ENCODE peak calls at places on chromosomes 16 and 17, in six cellular contexts. B is uterus, K is lung, A is heart right ventricle, Y is A549, Z is fibroblast of lung. R is an unnamed sample.

GRCh38 chr17:66373944-66374817 is 71.8 kb downstream of the PRKCA start:
- DNase-seq in A (peak; percentile 21), Y (no peak), B (no peak), Z (peak; percentile 19), K (peak; percentile 36), R (peak; percentile 24)

GRCh38 chr17:80948091-80948960 is 43.3 kb upstream of the CHMP6 start:
- DNase-seq in Y (no peak), A (no peak), Z (peak; percentile 50), B (peak; percentile 19), K (no peak), R (peak; percentile 23)

GRCh38 chr17:80071116-80071980 is 30.0 kb upstream of the GAA start:
- DNase-seq in Z (peak; percentile 56), Y (no peak), K (peak; percentile 48), A (peak; percentile 72), B (peak; percentile 78), R (peak; percentile 71)

GRCh38 chr17:58391302-58391984 is 25.9 kb downstream of the RNF43 start:
- DNase-seq in Y (peak; percentile 67), Z (peak; percentile 9), B (no peak), A (peak; percentile 12), K (peak; percentile 92), R (peak; percentile 39)

GRCh38 chr16:48831081-48831722 is 221.2 kb upstream of the N4BP1 start:
- DNase-seq in A (no peak), K (no peak), Z (no peak), B (no peak), Y (peak; percentile 6), R (no peak)

GRCh38 chr17:39533891-39534290 is 72.6 kb downstream of the CDK12 start:
- DNase-seq in B (no peak), Z (no peak), Y (no peak), K (no peak), A (no peak), R (no peak)

GRCh38 chr16:67770371-67770991 is 35.9 kb downstream of the RANBP10 start:
- DNase-seq in Z (peak; percentile 72), B (no peak), K (no peak), A (no peak), Y (no peak), R (no peak)

GRCh38 chr16:17301184-17301583 is 169.6 kb downstream of the XYLT1 start:
- DNase-seq in B (no peak), K (no peak), Y (no peak), Z (no peak), A (no peak), R (no peak)

GRCh38 chr17:22410136-22410535 is 717.8 kb downstream of the KCNJ18 start:
- DNase-seq in Y (no peak), B (no peak), K (no peak), Z (no peak), A (no peak), R (no peak)

GRCh38 chr17:69218986-69219385 is 9.6 kb downstream of the ABCA10 start:
- DNase-seq in B (no peak), Z (no peak), K (no peak), A (no peak), Y (no peak), R (no peak)

GRCh38 chr17:17416400-17417360 is 60.1 kb upstream of the MED9 start:
- DNase-seq in B (no peak), A (peak; percentile 23), K (peak; percentile 64), Z (peak; percentile 68), Y (peak; percentile 41), R (peak; percentile 62)

GRCh38 chr16:79082955-79083354 is 517.6 kb downstream of the MAF start:
- DNase-seq in B (no peak), Z (no peak), K (no peak), Y (no peak), A (no peak), R (no peak)

GRCh38 chr17:40068584-40068916 is 5.8 kb downstream of the THRA start:
- DNase-seq in Y (no peak), A (no peak), B (no peak), Z (no peak), K (no peak), R (no peak)

GRCh38 chr17:76171701-76172100 is 30.7 kb upstream of the FOXJ1 start:
- DNase-seq in Z (no peak), B (no peak), K (no peak), A (no peak), Y (no peak), R (no peak)

GRCh38 chr17:75639771-75640555 is 6.7 kb downstream of the SMIM5 start:
- DNase-seq in Z (no peak), Y (no peak), A (no peak), K (no peak), B (no peak), R (peak; percentile 7)

GRCh38 chr16:29310852-29311314 is 95.6 kb downstream of the NPIPB11 start:
- DNase-seq in Y (no peak), Z (peak; percentile 29), B (peak; percentile 68), K (no peak), A (no peak), R (no peak)

GRCh38 chr17:82283208-82283749 is 9.8 kb upstream of the CSNK1D start:
- DNase-seq in B (no peak), K (no peak), Z (peak; percentile 86), A (no peak), Y (peak; percentile 69), R (no peak)

GRCh38 chr17:78998311-78999055 is 11.1 kb downstream of the CANT1 start:
- DNase-seq in Z (no peak), B (peak; percentile 21), K (no peak), Y (no peak), A (peak; percentile 58), R (peak; percentile 65)

GRCh38 chr17:29216181-29216580 is 30.5 kb upstream of the CRYBA1 start:
- DNase-seq in K (no peak), B (no peak), Y (no peak), Z (no peak), A (no peak), R (no peak)

GRCh38 chr16:81485225-81485624 is 40.6 kb downstream of the CMIP start:
- DNase-seq in A (no peak), B (no peak), K (no peak), Z (no peak), Y (no peak), R (no peak)

GRCh38 chr16:81487301-81487720 is 42.7 kb downstream of the CMIP start:
- DNase-seq in A (no peak), Y (no peak), K (no peak), Z (no peak), B (no peak), R (no peak)

GRCh38 chr16:81488687-81489411 is 44.2 kb downstream of the CMIP start:
- DNase-seq in K (no peak), Y (no peak), A (no peak), Z (no peak), B (no peak), R (no peak)

GRCh38 chr16:81485824-81486554 is 41.4 kb downstream of the CMIP start:
- DNase-seq in Y (peak; percentile 47), Z (no peak), A (no peak), B (no peak), K (no peak), R (peak; percentile 26)

DNA sequence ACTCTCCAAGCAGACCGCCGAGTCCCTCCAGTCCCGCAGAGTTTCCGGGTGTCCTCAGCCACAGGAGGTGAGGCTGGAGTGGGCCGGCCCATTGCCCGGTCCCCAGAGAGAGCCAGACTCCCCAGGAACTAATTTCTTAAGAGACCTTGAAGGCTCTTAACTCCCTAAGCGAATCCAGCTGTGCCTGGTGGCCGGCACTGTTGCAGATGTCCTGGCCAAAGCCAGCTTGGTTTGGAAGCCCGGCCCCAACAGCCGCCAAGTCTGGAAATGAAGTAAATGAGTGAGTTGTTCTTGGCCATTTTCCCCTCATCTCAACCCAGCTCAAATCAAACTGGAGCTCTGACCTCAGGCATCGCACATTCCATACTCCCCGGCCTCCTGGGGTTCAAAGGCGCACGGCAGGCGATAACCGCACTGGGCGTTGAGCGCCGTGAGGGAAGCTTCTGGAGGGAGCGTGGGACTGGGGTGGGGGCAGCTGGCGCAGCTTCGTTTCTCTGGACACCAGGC is 42.0 kb downstream of the CMIP start:
- DNase-seq in K (no peak), Y (no peak), Z (peak; percentile 84), B (peak; percentile 59), A (peak; percentile 52), R (peak; percentile 42)
- H3K27ac ChIP-seq in K (no peak overlapping the region), Y (peak overlapping the region; percentile 29), Z (peak overlapping the region; percentile 64), B (no peak overlapping the region), A (no peak overlapping the region), R (no peak overlapping the region)

GRCh38 chr16:73049051-73049910 is 1.4 kb upstream of the ZFHX3 start:
- DNase-seq in A (no peak), B (no peak), K (no peak), Y (no peak), Z (no peak), R (no peak)
- H3K4me3 ChIP-seq in A (no peak overlapping the region), B (no peak overlapping the region), K (no peak overlapping the region), Y (peak overlapping the region; percentile 72), Z (no peak overlapping the region), R (peak overlapping the region; percentile 80)

GRCh38 chr16:1825864-1826690 is 548 bp downstream of the HAGH start:
- DNase-seq in Y (peak; percentile 31), Z (no peak), K (no peak), A (peak; percentile 22), B (no peak), R (no peak)
- TF ChIP-seq CTCF in Y (no peak), Z (no peak), K (no peak), A (no peak), B (no peak), R (no peak)

GRCh38 chr17:33324741-33325140 is 31.6 kb upstream of the ASIC2 start:
- DNase-seq in B (no peak), A (no peak), Z (no peak), K (no peak), Y (no peak), R (no peak)
- H3K27ac ChIP-seq in B (no peak overlapping the region), A (no peak overlapping the region), Z (no peak overlapping the region), K (no peak overlapping the region), Y (no peak overlapping the region), R (no peak overlapping the region)

DNA sequence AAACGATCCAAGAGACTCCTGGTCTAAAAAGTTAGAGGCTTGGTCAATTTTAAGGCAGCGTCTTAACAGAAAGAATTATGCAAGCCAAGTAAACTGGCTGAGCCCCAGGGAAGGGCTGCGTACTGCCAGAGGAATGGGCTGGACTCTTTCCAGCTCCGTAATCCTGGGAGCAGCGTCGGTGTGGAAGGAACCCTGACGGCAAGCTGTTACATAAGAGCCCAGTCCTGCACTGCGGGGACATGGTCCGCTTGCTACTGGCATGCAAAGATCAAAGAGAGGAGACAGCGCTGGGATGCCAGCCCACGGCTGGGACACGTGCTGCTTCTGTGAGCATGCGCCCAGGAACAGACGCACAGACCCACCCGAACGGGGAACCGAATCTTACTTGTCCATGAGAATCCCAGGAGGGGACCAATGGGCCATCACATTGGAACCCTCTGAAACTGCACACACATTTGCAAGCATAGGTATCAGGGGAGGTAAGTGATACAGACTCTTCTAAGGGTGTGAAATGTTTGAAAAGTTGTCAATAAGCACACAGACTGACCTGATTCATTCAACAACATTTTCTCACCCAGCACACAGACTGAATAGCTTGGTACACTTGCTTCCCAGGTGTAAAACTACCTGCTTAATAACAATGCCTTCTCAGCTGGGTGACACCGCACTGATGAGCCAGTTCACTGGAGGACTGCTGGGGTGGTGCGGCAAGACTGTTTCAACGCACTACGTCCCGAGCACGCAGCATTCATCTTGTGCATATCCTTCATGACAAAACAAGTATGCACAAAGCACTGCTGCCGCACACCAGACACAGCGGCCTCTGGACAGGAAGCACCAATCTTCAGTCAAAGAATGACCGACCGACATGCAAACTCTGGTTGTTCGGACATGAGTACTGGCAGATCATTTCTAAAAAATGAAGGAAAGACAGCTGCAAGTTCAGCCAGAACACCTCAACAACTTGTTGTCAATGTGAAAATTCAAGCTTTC is 94.9 kb downstream of the ANKRD11 start:
- DNase-seq in Z (peak; percentile 98), Y (peak; percentile 88), A (peak; percentile 93), K (peak; percentile 91), B (peak; percentile 94), R (peak; percentile 91)
- H3K4me3 ChIP-seq in Z (no peak overlapping the region), Y (no peak overlapping the region), A (no peak overlapping the region), K (no peak overlapping the region), B (no peak overlapping the region), R (no peak overlapping the region)

GRCh38 chr16:84907575-84907974 is 87.8 kb downstream of the CRISPLD2 start:
- DNase-seq in B (peak; percentile 68), K (no peak), Z (peak; percentile 54), A (no peak), Y (no peak), R (peak; percentile 49)
- TF ChIP-seq CTCF in B (peak; percentile 5), K (no peak), Z (no peak), A (no peak), Y (no peak), R (no peak)